ENCODE peak calls at places on chromosomes 11 and 22, in nine cellular contexts. C is BJ, P is GM12865, Y is DND-41, U is ovary, D is foreskin fibroblast, I is cardiac muscle cell, N is endothelial cell of umbilical vein, L is body of pancreas. O is an unnamed sample.
A peak's percentile ranks its signal among the peaks of the same experiment; 100 is the strongest.

GRCh38 chr22:39325392-39325932 is 6.0 kb upstream of the RPL3 start:
- DNase-seq in C (no peak), U (no peak), N (no peak), D (peak; percentile 72), I (no peak), P (no peak), Y (no peak), L (no peak), O (no peak)

GRCh38 chr11:35539781-35540281 is 14.4 kb upstream of the PAMR1 start:
- DNase-seq in Y (no peak), L (no peak), D (peak; percentile 97), C (peak; percentile 89), N (no peak), U (peak; percentile 20), I (no peak), P (no peak), O (peak; percentile 87)

GRCh38 chr11:94010136-94010535 is 11.0 kb upstream of the HEPHL1 start:
- DNase-seq in N (no peak), C (no peak), P (no peak), D (no peak), Y (no peak), U (no peak), L (no peak), I (no peak), O (no peak)

GRCh38 chr11:130129922-130130321 is 29.7 kb upstream of the ST14 start:
- DNase-seq in U (no peak), L (no peak), I (no peak), N (no peak), P (no peak), C (no peak), D (no peak), Y (no peak), O (no peak)

GRCh38 chr11:42595856-42596255 is 715.9 kb upstream of the API5 start:
- DNase-seq in D (no peak), L (no peak), U (no peak), I (no peak), P (no peak), N (no peak), C (no peak), Y (no peak), O (no peak)

GRCh38 chr11:77190331-77191075 is 62.5 kb downstream of the MYO7A start:
- DNase-seq in U (no peak), N (no peak), Y (no peak), L (no peak), D (no peak), P (no peak), I (no peak), C (no peak), O (no peak)

GRCh38 chr11:73239571-73240189 is 21.6 kb downstream of the P2RY2 start:
- DNase-seq in P (no peak), Y (no peak), L (no peak), D (no peak), I (no peak), C (no peak), U (no peak), N (no peak), O (no peak)

GRCh38 chr22:45878051-45878764 is 98.8 kb downstream of the WNT7B start:
- DNase-seq in N (no peak), I (peak; percentile 34), U (peak; percentile 13), D (no peak), L (peak; percentile 9), P (no peak), Y (no peak), C (no peak), O (no peak)

GRCh38 chr11:15725246-15725645 is 610.5 kb downstream of the INSC start:
- DNase-seq in D (no peak), C (no peak), U (no peak), Y (no peak), L (no peak), P (no peak), I (no peak), N (no peak), O (no peak)

GRCh38 chr11:32068134-32068533 is 22.7 kb upstream of the RCN1 start:
- DNase-seq in U (no peak), D (no peak), C (no peak), L (no peak), N (no peak), Y (no peak), P (no peak), I (no peak), O (no peak)

GRCh38 chr11:57798905-57799559 is 37.4 kb downstream of the CTNND1 start:
- DNase-seq in U (no peak), N (peak; percentile 68), C (peak; percentile 65), I (no peak), P (no peak), L (peak; percentile 68), D (peak; percentile 94), Y (no peak), O (peak; percentile 71)

GRCh38 chr11:133520707-133521106 is 11.6 kb downstream of the OPCML start:
- DNase-seq in U (no peak), C (no peak), Y (no peak), L (peak; percentile 15), I (no peak), N (no peak), P (no peak), D (no peak), O (no peak)

GRCh38 chr11:32809313-32809712 is 14.9 kb upstream of the CCDC73 start:
- DNase-seq in N (peak; percentile 80), D (peak; percentile 80), I (peak; percentile 81), P (peak; percentile 83), C (peak; percentile 18), Y (peak; percentile 68), L (peak; percentile 68), U (peak; percentile 45), O (peak; percentile 48)

GRCh38 chr11:120340529-120340928 is 4.3 kb downstream of the ARHGEF12 start:
- DNase-seq in P (no peak), U (no peak), L (no peak), Y (no peak), N (peak; percentile 81), I (no peak), C (no peak), D (no peak), O (no peak)

GRCh38 chr11:115081972-115082371 is 403.6 kb downstream of the NXPE2 start:
- DNase-seq in Y (no peak), D (no peak), I (no peak), C (no peak), P (no peak), U (no peak), L (no peak), N (no peak), O (no peak)

GRCh38 chr11:61332266-61332822 is 561 bp downstream of the DDB1 start:
- DNase-seq in P (no peak), L (no peak), N (peak; percentile 49), D (peak; percentile 56), Y (peak; percentile 13), I (peak; percentile 28), C (no peak), U (no peak), O (no peak)

GRCh38 chr11:125271436-125272064 is 107.0 kb downstream of the PKNOX2 start:
- DNase-seq in Y (no peak), C (no peak), D (no peak), I (no peak), L (no peak), N (no peak), U (no peak), P (no peak), O (no peak)

DNA sequence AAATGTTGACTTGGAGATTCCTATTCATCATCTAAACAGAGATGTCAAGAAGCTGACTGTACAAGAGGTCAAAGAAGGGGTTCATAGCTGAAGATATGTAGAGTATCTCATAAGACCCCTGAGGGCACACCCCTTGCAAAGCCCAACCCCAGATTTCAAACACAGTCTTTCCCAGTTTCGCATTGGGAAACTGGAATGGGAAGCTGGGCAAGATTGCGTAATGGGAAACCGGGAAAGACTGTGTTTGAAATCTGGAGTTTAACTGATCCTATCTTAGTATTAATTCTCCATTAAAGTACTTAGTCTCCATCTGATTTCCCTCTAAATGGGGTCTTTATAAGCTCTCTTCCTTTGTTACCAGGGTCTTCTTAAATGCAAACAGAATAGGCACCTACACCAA is 99.5 kb downstream of the FAM76B start:
- DNase-seq in P (no peak), Y (no peak), C (no peak), D (peak; percentile 17), N (no peak), U (no peak), I (no peak), L (no peak), O (no peak)
- H3K4me3 ChIP-seq in P (no peak overlapping the region), Y (no peak overlapping the region), C (no peak overlapping the region), D (no peak overlapping the region), N (no peak overlapping the region), U (no peak overlapping the region), I (no peak overlapping the region), L (no peak overlapping the region), O (no peak overlapping the region)

DNA sequence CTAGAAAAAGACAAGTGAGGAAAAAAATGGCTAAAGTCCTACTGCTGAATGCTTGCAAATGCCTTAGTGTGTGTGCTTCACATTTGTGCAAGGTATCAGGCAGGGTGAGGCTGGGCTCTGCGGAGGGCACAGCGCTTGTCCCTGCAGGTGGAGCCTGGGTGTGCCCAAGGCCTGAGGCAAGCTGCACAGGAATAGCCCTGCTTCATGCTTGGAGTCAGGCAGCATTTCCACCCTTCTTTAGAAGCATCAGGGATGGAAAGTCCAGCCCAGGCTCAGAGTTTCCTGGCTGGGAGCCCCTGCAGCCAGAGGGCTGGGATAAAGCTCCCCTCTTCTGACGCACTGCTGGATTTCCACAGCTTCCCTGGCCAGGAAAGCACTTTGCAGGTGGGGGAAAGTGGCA is 63.5 kb downstream of the GALNT18 start:
- DNase-seq in P (no peak), N (no peak), I (no peak), D (no peak), U (no peak), Y (no peak), L (no peak), C (no peak), O (no peak)
- TF ChIP-seq CTCF in P (no peak), N (no peak), I (no peak), D (no peak), U (no peak), Y (no peak), L (no peak), C (no peak), O (no peak)

DNA sequence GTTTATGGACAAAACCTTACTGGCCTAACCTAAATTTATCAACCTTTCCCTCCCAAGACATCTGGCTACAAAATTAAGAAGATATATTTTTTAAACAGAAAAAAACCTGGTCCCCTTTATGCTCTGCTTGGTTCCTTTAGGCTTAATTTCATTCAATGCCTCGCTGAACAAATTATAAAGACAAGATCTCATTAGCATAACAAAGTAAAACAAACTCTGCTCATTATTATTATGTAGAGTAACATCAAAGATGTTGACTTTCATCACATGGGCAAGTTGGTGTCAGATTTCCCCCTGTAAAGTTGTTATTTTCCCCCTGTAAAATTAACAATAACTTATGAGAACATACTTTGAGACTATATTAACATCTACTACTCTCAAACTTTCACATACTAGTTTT is 11.0 kb downstream of the RRAS2 start:
- DNase-seq in I (no peak), D (no peak), P (no peak), C (no peak), N (no peak), U (no peak), L (no peak), Y (no peak), O (no peak)
- H3K4me3 ChIP-seq in I (no peak overlapping the region), D (no peak overlapping the region), P (no peak overlapping the region), C (no peak overlapping the region), N (no peak overlapping the region), U (no peak overlapping the region), L (no peak overlapping the region), Y (no peak overlapping the region), O (no peak overlapping the region)

GRCh38 chr22:33492210-33492651 is 428.0 kb downstream of the LARGE1 start:
- DNase-seq in C (no peak), U (no peak), L (no peak), D (no peak), Y (no peak), P (peak; percentile 57), I (peak; percentile 56), N (no peak), O (no peak)

GRCh38 chr22:33493476-33494205 is 426.6 kb downstream of the LARGE1 start:
- DNase-seq in Y (no peak), L (no peak), N (no peak), P (no peak), U (no peak), I (no peak), D (no peak), C (no peak), O (no peak)

GRCh38 chr22:33496112-33496511 is 424.2 kb downstream of the LARGE1 start:
- DNase-seq in L (no peak), U (no peak), P (no peak), C (no peak), I (no peak), N (no peak), D (no peak), Y (no peak), O (no peak)
- TF ChIP-seq CTCF in L (no peak), U (no peak), P (no peak), C (no peak), I (no peak), N (no peak), D (no peak), Y (no peak), O (no peak)